ENCODE peak calls at places on chromosomes 5 and 9, in nine cellular contexts. O, W, A, J, Z, E, N, U and Q are unnamed samples.
A peak's percentile ranks its signal among the peaks of the same experiment; 100 is the strongest.

GRCh38 chr9:69831621-69832020 is 11.0 kb downstream of the CFAP95 start:
- DNase-seq in O (no peak), W (no peak), A (no peak), J (no peak), Z (no peak), E (no peak), N (no peak), U (no peak), Q (no peak)

GRCh38 chr5:157253547-157253946 is 12.4 kb upstream of the CYFIP2 start:
- DNase-seq in O (no peak), W (peak; percentile 79), A (peak; percentile 47), J (no peak), Z (peak; percentile 71), E (peak; percentile 65), N (peak; percentile 72), U (peak; percentile 49), Q (no peak)

GRCh38 chr5:191036-191948 is at the start of gene LRRC14B:
- DNase-seq in O (peak; percentile 79), W (no peak), A (peak; percentile 90), J (no peak), Z (peak; percentile 92), E (peak; percentile 70), N (no peak), U (peak; percentile 43), Q (no peak)

GRCh38 chr9:4549751-4550295 is 59.6 kb downstream of the SLC1A1 start:
- DNase-seq in O (no peak), W (no peak), A (no peak), J (no peak), Z (no peak), E (no peak), N (no peak), U (no peak), Q (no peak)

GRCh38 chr5:168172718-168173045 is 118.8 kb upstream of the WWC1 start:
- DNase-seq in O (no peak), W (no peak), A (no peak), J (no peak), Z (no peak), E (no peak), N (no peak), U (peak; percentile 5), Q (no peak)

GRCh38 chr9:33350310-33350709 is 52.1 kb downstream of the AQP7 start:
- DNase-seq in O (no peak), W (peak; percentile 32), A (no peak), J (no peak), Z (no peak), E (no peak), N (peak; percentile 84), U (no peak), Q (no peak)

GRCh38 chr5:151214614-151215545 is 9.0 kb downstream of the CCDC69 start:
- DNase-seq in O (no peak), W (no peak), A (no peak), J (peak; percentile 56), Z (peak; percentile 100), E (peak; percentile 78), N (no peak), U (peak; percentile 97), Q (no peak)

GRCh38 chr5:73274870-73275756 is 102.1 kb downstream of the TMEM174 start:
- DNase-seq in O (peak; percentile 14), W (no peak), A (no peak), J (no peak), Z (no peak), E (no peak), N (peak; percentile 52), U (no peak), Q (no peak)

GRCh38 chr9:110443146-110443877 is 105.6 kb upstream of the TXNDC8 start:
- DNase-seq in O (no peak), W (peak; percentile 73), A (no peak), J (no peak), Z (no peak), E (no peak), N (peak; percentile 81), U (no peak), Q (no peak)

GRCh38 chr9:14515564-14516198 is 177.6 kb downstream of the ZDHHC21 start:
- DNase-seq in O (no peak), W (no peak), A (no peak), J (no peak), Z (no peak), E (no peak), N (no peak), U (no peak), Q (no peak)

GRCh38 chr9:72904267-72905093 is 48.4 kb downstream of the ALDH1A1 start:
- DNase-seq in O (no peak), W (no peak), A (no peak), J (no peak), Z (no peak), E (no peak), N (no peak), U (no peak), Q (no peak)

GRCh38 chr5:58447231-58447630 is 12.7 kb downstream of the PLK2 start:
- DNase-seq in O (no peak), W (no peak), A (no peak), J (no peak), Z (no peak), E (no peak), N (no peak), U (no peak), Q (no peak)

GRCh38 chr9:8571648-8572047 is 772.1 kb upstream of the DMAC1 start:
- DNase-seq in O (no peak), W (no peak), A (no peak), J (no peak), Z (no peak), E (no peak), N (no peak), U (no peak), Q (no peak)

GRCh38 chr9:3835393-3835792 is 309.6 kb upstream of the RFX3 start:
- DNase-seq in O (no peak), W (no peak), A (no peak), J (no peak), Z (no peak), E (no peak), N (no peak), U (no peak), Q (no peak)

GRCh38 chr9:71756753-71757152 is 11.6 kb downstream of the CEMIP2 start:
- DNase-seq in O (no peak), W (no peak), A (no peak), J (no peak), Z (no peak), E (no peak), N (no peak), U (no peak), Q (no peak)

GRCh38 chr5:143174714-143175398 is 228.6 kb downstream of the NR3C1 start:
- DNase-seq in O (no peak), W (no peak), A (no peak), J (no peak), Z (no peak), E (peak; percentile 24), N (no peak), U (peak; percentile 55), Q (no peak)

GRCh38 chr5:10307206-10308148 is at the start of gene CMBL:
- DNase-seq in O (peak; percentile 60), W (peak; percentile 85), A (no peak), J (no peak), Z (no peak), E (peak; percentile 67), N (peak; percentile 57), U (peak; percentile 71), Q (no peak)

GRCh38 chr5:61637566-61637965 is 305.5 kb downstream of the ZSWIM6 start:
- DNase-seq in O (no peak), W (peak; percentile 16), A (no peak), J (no peak), Z (no peak), E (no peak), N (no peak), U (no peak), Q (no peak)

GRCh38 chr9:15743512-15743911 is 190.7 kb downstream of the CCDC171 start:
- DNase-seq in O (no peak), W (no peak), A (no peak), J (no peak), Z (no peak), E (peak; percentile 24), N (no peak), U (peak; percentile 44), Q (no peak)
- TF ChIP-seq CTCF in O (no peak), W (no peak), A (no peak), J (no peak), Z (no peak), E (no peak), N (no peak), U (no peak), Q (no peak)

GRCh38 chr9:125255781-125256391 is 5.7 kb upstream of the GAPVD1 start:
- DNase-seq in O (no peak), W (peak; percentile 37), A (no peak), J (no peak), Z (peak; percentile 32), E (peak; percentile 26), N (peak; percentile 48), U (no peak), Q (no peak)
- TF ChIP-seq CTCF in O (no peak), W (peak; percentile 23), A (no peak), J (no peak), Z (peak; percentile 74), E (peak; percentile 15), N (peak; percentile 59), U (peak; percentile 36), Q (no peak)

GRCh38 chr9:36914212-36914577 is 119.9 kb downstream of the PAX5 start:
- DNase-seq in O (no peak), W (peak; percentile 40), A (no peak), J (no peak), Z (no peak), E (no peak), N (no peak), U (no peak), Q (no peak)

GRCh38 chr9:36913393-36914211 is 120.5 kb downstream of the PAX5 start:
- DNase-seq in O (no peak), W (no peak), A (no peak), J (no peak), Z (no peak), E (no peak), N (no peak), U (no peak), Q (no peak)

GRCh38 chr9:36912620-36913019 is 121.4 kb downstream of the PAX5 start:
- DNase-seq in O (no peak), W (no peak), A (no peak), J (no peak), Z (no peak), E (no peak), N (no peak), U (no peak), Q (no peak)

GRCh38 chr9:36911601-36912412 is 122.3 kb downstream of the PAX5 start:
- DNase-seq in O (no peak), W (no peak), A (no peak), J (no peak), Z (no peak), E (no peak), N (no peak), U (no peak), Q (no peak)

DNA sequence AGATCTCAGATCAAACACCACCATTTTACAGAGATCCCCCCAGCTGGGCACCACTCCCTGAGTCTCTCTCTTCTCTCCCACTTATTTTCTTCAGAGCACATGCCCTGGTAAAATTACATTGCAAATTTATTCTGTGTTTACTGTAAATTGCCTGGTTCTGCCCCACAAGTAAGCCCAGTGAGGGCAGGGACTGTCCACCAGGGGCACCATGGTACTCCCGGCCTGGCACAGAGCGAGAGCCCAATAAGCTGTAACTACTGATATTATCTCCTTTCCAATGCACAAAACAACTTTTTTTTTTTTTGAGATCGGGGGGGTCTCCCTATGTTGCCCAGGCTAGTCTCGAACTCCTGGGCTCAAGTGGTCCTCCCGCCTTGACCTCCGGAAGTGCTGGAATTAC is 123.0 kb downstream of the PAX5 start:
- DNase-seq in O (no peak), W (no peak), A (no peak), J (no peak), Z (no peak), E (no peak), N (no peak), U (no peak), Q (no peak)
- TF ChIP-seq CTCF in O (no peak), W (no peak), A (no peak), J (no peak), Z (peak; percentile 33), E (no peak), N (peak; percentile 6), U (peak; percentile 4), Q (no peak)

GRCh38 chr5:147346006-147346561 is 111.3 kb downstream of the STK32A start:
- DNase-seq in O (no peak), W (peak; percentile 23), A (no peak), J (no peak), Z (no peak), E (no peak), N (no peak), U (no peak), Q (no peak)
- TF ChIP-seq CTCF in O (no peak), W (no peak), A (no peak), J (no peak), Z (no peak), E (no peak), N (peak; percentile 18), U (no peak), Q (no peak)